ENCODE peak calls at places on chromosomes 12 and 14, in five cellular contexts. Y, K, V, N and G are unnamed samples.

GRCh38 chr12:48980389-48980952 is 2.3 kb downstream of the WNT1 start:
- DNase-seq in Y (no peak), K (no peak), V (no peak), N (no peak), G (no peak)

GRCh38 chr14:103023881-103024473 is 33.4 kb downstream of the CDC42BPB start:
- DNase-seq in Y (no peak), K (no peak), V (no peak), N (no peak), G (no peak)

GRCh38 chr12:127559349-127560040 is 707.5 kb upstream of the TMEM132C start:
- DNase-seq in Y (peak), K (no peak), V (no peak), N (no peak), G (peak)

GRCh38 chr14:43005807-43006206 is 1399.1 kb downstream of the LRFN5 start:
- DNase-seq in Y (no peak), K (no peak), V (no peak), N (no peak), G (no peak)

GRCh38 chr12:106022568-106023012 is 116.2 kb downstream of the NUAK1 start:
- DNase-seq in Y (no peak), K (no peak), V (no peak), N (no peak), G (no peak)

GRCh38 chr14:90805662-90806548 is 10.3 kb downstream of the TTC7B start:
- DNase-seq in Y (no peak), K (peak), V (no peak), N (no peak), G (no peak)

GRCh38 chr12:7806863-7807487 is 17.8 kb downstream of the NANOG start:
- DNase-seq in Y (peak), K (peak), V (no peak), N (peak), G (peak)

GRCh38 chr12:96047621-96048211 is 12.3 kb upstream of the LTA4H start:
- DNase-seq in Y (no peak), K (no peak), V (peak), N (peak), G (peak)

GRCh38 chr14:53180272-53181221 is 27.4 kb upstream of the DDHD1 start:
- DNase-seq in Y (no peak), K (no peak), V (no peak), N (no peak), G (no peak)

GRCh38 chr14:72471346-72471745 is 422.6 kb downstream of the DPF3 start:
- DNase-seq in Y (no peak), K (no peak), V (no peak), N (no peak), G (no peak)

GRCh38 chr12:119990382-119990874 is 1.4 kb downstream of the BICDL1 start:
- DNase-seq in Y (no peak), K (no peak), V (no peak), N (no peak), G (no peak)

GRCh38 chr12:79174656-79175055 is 310.1 kb downstream of the SYT1 start:
- DNase-seq in Y (no peak), K (no peak), V (no peak), N (no peak), G (peak)

GRCh38 chr12:12705833-12706520 is 10.0 kb upstream of the GPR19 start:
- DNase-seq in Y (peak), K (no peak), V (no peak), N (no peak), G (no peak)

GRCh38 chr12:92107621-92108131 is 38.0 kb downstream of the BTG1 start:
- DNase-seq in Y (no peak), K (no peak), V (no peak), N (no peak), G (no peak)

GRCh38 chr14:100529561-100530031 is 57.6 kb downstream of the BEGAIN start:
- DNase-seq in Y (no peak), K (no peak), V (peak), N (no peak), G (no peak)

GRCh38 chr12:53506881-53507719 is at the start of gene NPFF:
- DNase-seq in Y (no peak), K (no peak), V (peak), N (no peak), G (no peak)

GRCh38 chr14:29042546-29042945 is 276.0 kb downstream of the FOXG1 start:
- DNase-seq in Y (no peak), K (no peak), V (no peak), N (no peak), G (no peak)

GRCh38 chr12:2391740-2392341 is 339.1 kb downstream of the CACNA1C start:
- DNase-seq in Y (no peak), K (no peak), V (no peak), N (no peak), G (no peak)

GRCh38 chr14:39454906-39455539 is 22.8 kb upstream of the FBXO33 start:
- DNase-seq in Y (no peak), K (no peak), V (no peak), N (no peak), G (no peak)

GRCh38 chr14:71206766-71207371 is 299.6 kb downstream of the PCNX1 start:
- DNase-seq in Y (peak), K (no peak), V (peak), N (peak), G (peak)

GRCh38 chr14:67579040-67579439 is 21.0 kb downstream of the PIGH start:
- DNase-seq in Y (no peak), K (no peak), V (peak), N (no peak), G (no peak)

GRCh38 chr12:101992091-101992490 is 69.7 kb downstream of the WASHC3 start:
- DNase-seq in Y (no peak), K (no peak), V (no peak), N (no peak), G (no peak)

GRCh38 chr12:46209914-46210834 is 58.7 kb downstream of the SLC38A1 start:
- DNase-seq in Y (peak), K (no peak), V (peak), N (peak), G (peak)

GRCh38 chr14:97796511-97796910 is 999.3 kb downstream of the VRK1 start:
- DNase-seq in Y (no peak), K (no peak), V (no peak), N (no peak), G (no peak)

GRCh38 chr12:759628-760027 is 7.2 kb downstream of the WNK1 start:
- DNase-seq in Y (no peak), K (no peak), V (no peak), N (no peak), G (no peak)

GRCh38 chr12:132156926-132157325 is 12.7 kb downstream of the NOC4L start:
- DNase-seq in Y (no peak), K (no peak), V (no peak), N (no peak), G (no peak)

GRCh38 chr12:132578826-132579225 is 31.6 kb downstream of the LRCOL1 start:
- DNase-seq in Y (no peak), K (no peak), V (no peak), N (no peak), G (no peak)

GRCh38 chr14:76765461-76765931 is 4.2 kb downstream of the VASH1 start:
- DNase-seq in Y (no peak), K (no peak), V (no peak), N (no peak), G (no peak)

GRCh38 chr14:53591816-53592215 is 364.8 kb downstream of the BMP4 start:
- DNase-seq in Y (no peak), K (no peak), V (no peak), N (no peak), G (no peak)

GRCh38 chr12:16352481-16352880 is 5.0 kb downstream of the MGST1 start:
- DNase-seq in Y (no peak), K (no peak), V (no peak), N (no peak), G (no peak)

GRCh38 chr12:32437095-32437515 is 37.7 kb downstream of the FGD4 start:
- DNase-seq in Y (no peak), K (no peak), V (no peak), N (no peak), G (peak)

GRCh38 chr12:24600996-24601395 is 347.9 kb downstream of the BCAT1 start:
- DNase-seq in Y (no peak), K (no peak), V (no peak), N (no peak), G (peak)

GRCh38 chr14:88321692-88322504 is 1.2 kb downstream of the KCNK10 start:
- DNase-seq in Y (no peak), K (no peak), V (no peak), N (no peak), G (no peak)

GRCh38 chr14:71693373-71693772 is 238.9 kb upstream of the RGS6 start:
- DNase-seq in Y (no peak), K (no peak), V (no peak), N (no peak), G (no peak)

GRCh38 chr12:54143233-54143986 is 45.4 kb downstream of the SMUG1 start:
- DNase-seq in Y (no peak), K (no peak), V (no peak), N (no peak), G (no peak)

DNA sequence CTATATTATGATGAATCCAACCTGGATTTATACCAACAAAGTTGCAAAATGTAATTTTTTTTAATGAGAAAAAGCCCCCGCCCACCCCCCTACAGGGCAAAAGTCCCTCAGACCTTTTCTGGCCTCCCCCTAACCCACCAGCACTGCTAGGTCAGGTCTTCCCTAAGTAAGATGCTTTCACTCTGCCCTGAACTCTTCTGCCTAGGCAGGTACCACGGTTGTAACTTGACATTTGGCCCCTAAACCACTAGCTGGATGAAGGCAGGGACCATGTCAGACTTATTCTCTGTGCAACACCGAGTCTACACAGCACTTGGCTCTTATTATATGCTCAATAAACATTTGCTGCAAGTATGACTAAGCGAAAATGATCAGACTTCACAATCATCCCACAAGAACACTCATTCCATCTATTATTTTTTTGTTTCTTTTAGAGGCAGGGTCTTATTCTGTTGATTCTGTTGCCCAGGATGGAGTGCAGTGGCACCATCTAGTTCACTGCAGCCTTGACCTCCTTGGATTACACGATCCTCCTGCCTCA is 63.2 kb downstream of the SPRING1 start:
- DNase-seq in Y (no peak), K (no peak), V (no peak), N (no peak), G (no peak)
- H3K27ac ChIP-seq in Y (peak), K (no peak), V (no peak), N (no peak), G (no peak)

DNA sequence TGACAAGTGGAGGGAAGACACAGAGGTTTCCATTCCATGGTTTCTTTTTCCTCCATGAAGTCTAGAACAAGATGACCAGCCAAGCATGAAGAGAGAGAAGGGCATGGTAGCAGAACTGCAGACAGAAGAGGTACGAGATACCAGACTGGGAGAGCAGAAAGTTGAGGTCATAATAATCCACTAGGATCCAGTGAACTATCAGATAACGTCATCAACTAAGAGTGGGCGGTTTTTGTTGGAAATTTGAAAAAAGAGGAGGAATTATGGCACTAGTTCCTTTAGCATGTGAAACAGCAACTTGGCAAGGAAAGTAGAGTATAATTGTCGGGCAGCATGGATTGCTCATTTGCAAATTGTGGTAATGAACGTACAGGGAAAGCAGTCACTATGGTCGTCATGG is 357.6 kb downstream of the PDZRN4 start:
- DNase-seq in Y (no peak), K (no peak), V (no peak), N (no peak), G (no peak)
- TF ChIP-seq CTCF in Y (no peak), K (no peak), V (no peak), N (no peak), G (no peak)

DNA sequence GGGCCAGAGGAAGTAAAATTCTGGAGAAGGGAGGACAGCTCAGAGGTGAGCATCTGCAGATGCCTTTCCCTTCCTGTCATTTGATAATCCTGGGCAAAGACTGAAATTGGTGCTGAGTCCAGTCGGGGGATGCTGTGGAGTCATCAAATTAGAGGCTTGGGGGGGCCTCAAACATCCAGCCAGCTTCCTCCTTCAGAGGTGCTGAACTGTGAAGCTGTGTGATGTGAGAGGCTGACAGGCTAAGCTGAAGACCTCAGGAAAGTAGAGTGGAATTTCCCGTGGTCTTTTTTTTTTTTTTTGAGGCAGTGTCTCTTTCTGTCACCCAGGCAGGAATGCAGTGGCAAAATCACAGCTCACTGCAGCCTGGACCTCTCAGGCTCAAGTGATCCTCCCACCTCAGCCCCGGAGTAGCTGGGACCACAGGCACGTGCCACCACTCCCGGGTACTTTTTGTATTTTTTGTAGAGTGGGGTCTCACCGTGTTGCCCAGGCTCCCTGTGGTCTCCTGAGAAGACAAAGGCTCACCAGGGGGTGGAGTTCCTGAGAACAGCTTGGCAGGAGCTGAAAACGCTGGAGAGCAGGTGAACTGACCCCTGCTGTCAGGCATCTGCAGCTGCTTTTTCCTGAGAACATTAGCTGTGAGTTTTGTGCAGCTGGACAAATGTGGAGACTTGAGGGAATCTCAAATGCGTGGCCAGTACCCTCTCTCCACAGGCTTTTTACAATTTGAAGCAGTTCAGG is 6.1 kb upstream of the TCL1B start:
- DNase-seq in Y (no peak), K (no peak), V (no peak), N (peak), G (no peak)
- H3K27ac ChIP-seq in Y (no peak), K (no peak), V (no peak), N (no peak), G (no peak)

GRCh38 chr14:37591311-37591940 is 3.6 kb downstream of the FOXA1 start:
- DNase-seq in Y (peak), K (no peak), V (no peak), N (no peak), G (no peak)
- TF ChIP-seq CTCF in Y (no peak), K (no peak), V (no peak), N (no peak), G (no peak)

GRCh38 chr14:65170768-65171251 is 68.5 kb upstream of the MAX start:
- DNase-seq in Y (no peak), K (peak), V (no peak), N (no peak), G (peak)
- H3K27ac ChIP-seq in Y (no peak), K (no peak), V (no peak), N (no peak), G (no peak)

GRCh38 chr12:103504606-103505005 is 8.8 kb upstream of the C12orf42 start:
- DNase-seq in Y (no peak), K (no peak), V (no peak), N (no peak), G (no peak)

GRCh38 chr12:103499571-103499970 is 3.8 kb upstream of the C12orf42 start:
- DNase-seq in Y (no peak), K (no peak), V (no peak), N (no peak), G (no peak)

GRCh38 chr12:103501447-103501846 is 5.7 kb upstream of the C12orf42 start:
- DNase-seq in Y (no peak), K (no peak), V (no peak), N (no peak), G (no peak)

GRCh38 chr12:103505371-103506236 is 9.8 kb upstream of the C12orf42 start:
- DNase-seq in Y (no peak), K (no peak), V (no peak), N (no peak), G (no peak)

GRCh38 chr12:103503546-103504480 is 8.0 kb upstream of the C12orf42 start:
- DNase-seq in Y (peak), K (no peak), V (no peak), N (no peak), G (no peak)
- TF ChIP-seq CTCF in Y (no peak), K (no peak), V (no peak), N (no peak), G (no peak)

DNA sequence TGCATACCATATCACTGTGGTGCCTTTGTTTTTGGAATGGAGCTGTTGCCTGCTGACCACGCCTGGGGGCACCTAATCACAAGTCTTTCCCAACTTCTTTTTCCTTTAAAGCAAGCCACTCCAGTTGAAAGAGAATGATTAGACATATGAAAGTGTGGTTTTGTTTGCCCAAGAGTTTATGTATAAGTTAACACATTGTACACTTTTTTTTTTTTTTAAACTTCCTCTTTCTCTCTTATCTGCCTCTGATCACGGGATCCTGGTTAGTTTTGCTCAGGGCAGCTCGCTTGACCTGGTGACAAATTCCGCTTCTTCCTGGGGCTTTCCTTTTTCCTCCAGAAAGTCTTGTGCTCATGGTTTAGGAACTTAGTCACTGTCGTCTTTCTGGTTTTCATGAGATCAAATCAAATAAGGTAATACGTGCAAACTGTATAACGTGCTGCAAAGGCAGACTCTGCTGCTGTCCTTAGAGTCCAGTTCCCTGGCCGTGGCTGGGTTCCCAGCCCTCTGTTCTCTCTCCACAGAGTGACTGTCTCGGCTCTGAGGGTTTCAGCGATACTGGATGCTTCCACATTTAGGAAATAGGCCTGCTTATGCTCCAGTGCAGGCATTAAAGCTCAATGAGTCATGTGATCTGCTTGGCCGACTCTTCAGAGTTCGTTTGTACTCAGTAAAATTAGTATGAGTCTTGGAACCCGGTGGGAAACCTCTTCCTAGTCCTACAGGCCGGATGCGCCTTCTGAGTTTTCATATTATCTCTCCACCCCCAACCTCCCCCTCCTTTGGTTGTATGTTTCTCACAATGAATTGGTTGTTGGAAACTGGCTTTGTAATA is 15.2 kb downstream of the RASSF3 start:
- DNase-seq in Y (peak), K (no peak), V (peak), N (peak), G (peak)
- H3K27ac ChIP-seq in Y (peak), K (peak), V (peak), N (peak), G (peak)

GRCh38 chr12:100159391-100160104 is 16.9 kb upstream of the BLTP3B start:
- DNase-seq in Y (no peak), K (no peak), V (no peak), N (no peak), G (no peak)
- TF ChIP-seq CTCF in Y (no peak), K (no peak), V (no peak), N (no peak), G (no peak)

DNA sequence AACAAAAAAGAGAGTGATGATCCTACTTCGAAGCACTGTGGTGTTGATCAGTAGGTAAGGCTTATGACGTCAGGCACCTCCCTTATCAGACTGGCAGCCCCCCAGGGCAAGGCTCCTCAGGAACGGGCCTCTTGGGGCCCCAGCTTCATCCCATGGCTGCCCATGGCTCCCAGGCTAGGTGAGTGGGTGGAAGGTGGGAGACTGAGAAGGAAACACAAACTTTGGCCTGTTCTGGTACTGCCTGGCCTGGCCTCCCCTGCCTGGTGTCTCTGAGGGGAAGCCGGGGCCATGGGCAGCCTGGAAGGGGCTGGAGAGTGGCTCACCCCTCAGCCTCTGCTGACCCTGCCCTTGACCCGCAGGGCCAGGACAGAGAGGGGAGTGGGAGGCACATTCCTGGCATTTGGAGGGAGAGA is 38.9 kb downstream of the KRT80 start:
- DNase-seq in Y (no peak), K (no peak), V (no peak), N (no peak), G (no peak)
- H3K27ac ChIP-seq in Y (no peak), K (no peak), V (no peak), N (no peak), G (peak)

GRCh38 chr12:89962648-89963047 is 254.0 kb upstream of the ATP2B1 start:
- DNase-seq in Y (no peak), K (no peak), V (no peak), N (no peak), G (peak)
- TF ChIP-seq CTCF in Y (no peak), K (no peak), V (no peak), N (no peak), G (no peak)